ENCODE peak calls at places on chromosomes 5 and 9, in six cellular contexts. F, M, P, N, W and Y are unnamed samples.

GRCh38 chr5:115246361-115246991 is 16.2 kb downstream of the PGGT1B start:
- DNase-seq in N (peak), P (peak), M (peak), W (peak), F (no peak), Y (peak)

GRCh38 chr5:172868436-172868923 is 34.4 kb downstream of the ERGIC1 start:
- DNase-seq in F (no peak), M (no peak), N (no peak), W (peak), P (peak), Y (no peak)

GRCh38 chr5:112420111-112420864 is 1.2 kb upstream of the EPB41L4A start:
- DNase-seq in M (peak), W (peak), N (peak), P (peak), F (peak), Y (peak)

GRCh38 chr5:161149078-161149477 is 297.1 kb upstream of the ATP10B start:
- DNase-seq in P (no peak), M (no peak), W (no peak), F (no peak), N (no peak), Y (no peak)

GRCh38 chr5:157740211-157740610 is 3.3 kb upstream of the LSM11 start:
- DNase-seq in M (peak), N (peak), W (peak), F (no peak), P (no peak), Y (no peak)

GRCh38 chr9:22683393-22684075 is 236.9 kb downstream of the DMRTA1 start:
- DNase-seq in F (no peak), W (no peak), M (no peak), N (no peak), P (peak), Y (no peak)

GRCh38 chr5:142012792-142013388 is at the start of gene GNPDA1:
- DNase-seq in P (peak), N (peak), F (peak), W (peak), M (peak), Y (peak)

GRCh38 chr5:55483903-55484302 is 50.9 kb downstream of the PLPP1 start:
- DNase-seq in W (no peak), P (no peak), N (no peak), M (no peak), F (no peak), Y (no peak)

GRCh38 chr9:1604942-1605560 is 410.1 kb upstream of the SMARCA2 start:
- DNase-seq in W (no peak), F (no peak), N (peak), M (peak), P (peak), Y (no peak)

GRCh38 chr9:36191290-36191645 is 547 bp downstream of the CLTA start:
- DNase-seq in P (no peak), W (peak), F (peak), M (peak), N (no peak), Y (no peak)

GRCh38 chr5:116621599-116621998 is 47.0 kb upstream of the SEMA6A start:
- DNase-seq in W (no peak), P (no peak), F (no peak), N (no peak), M (no peak), Y (no peak)

GRCh38 chr5:3026099-3026498 is 274.6 kb upstream of the IRX2 start:
- DNase-seq in M (no peak), W (no peak), P (no peak), N (no peak), F (no peak), Y (no peak)

GRCh38 chr9:90432951-90433350 is 209.7 kb downstream of the DIRAS2 start:
- DNase-seq in F (no peak), P (peak), W (no peak), N (no peak), M (no peak), Y (peak)

GRCh38 chr9:97548819-97549540 is 47.5 kb downstream of the TMOD1 start:
- DNase-seq in P (no peak), M (no peak), N (no peak), W (no peak), F (no peak), Y (no peak)

GRCh38 chr9:2872941-2873323 is 29.0 kb upstream of the PUM3 start:
- DNase-seq in F (no peak), P (no peak), M (no peak), N (no peak), W (no peak), Y (no peak)

GRCh38 chr5:99775189-99775588 is 760.0 kb upstream of the FAM174A start:
- DNase-seq in M (no peak), N (no peak), F (no peak), P (no peak), W (no peak), Y (no peak)

GRCh38 chr9:112433715-112434392 is 52.8 kb upstream of the KIAA1958 start:
- DNase-seq in N (no peak), M (no peak), P (no peak), F (no peak), W (no peak), Y (no peak)

GRCh38 chr5:33231214-33231710 is 209.5 kb upstream of the TARS1 start:
- DNase-seq in M (no peak), W (no peak), P (no peak), N (no peak), F (no peak), Y (no peak)

GRCh38 chr5:122756263-122756911 is 18.5 kb upstream of the SNX2 start:
- DNase-seq in M (no peak), N (peak), W (peak), P (peak), F (no peak), Y (no peak)

GRCh38 chr9:18997151-18997550 is 35.9 kb downstream of the SAXO1 start:
- DNase-seq in F (no peak), P (peak), N (no peak), M (no peak), W (no peak), Y (no peak)

GRCh38 chr9:100459963-100460362 is 13.0 kb upstream of the TMEFF1 start:
- DNase-seq in F (no peak), N (no peak), M (no peak), W (no peak), P (no peak), Y (no peak)

GRCh38 chr9:3762076-3762475 is 236.3 kb upstream of the RFX3 start:
- DNase-seq in M (no peak), P (no peak), N (no peak), F (no peak), W (no peak), Y (no peak)

GRCh38 chr9:135815433-135816178 is 91.7 kb downstream of the CAMSAP1 start:
- DNase-seq in M (no peak), W (no peak), F (no peak), N (no peak), P (no peak), Y (no peak)

GRCh38 chr9:1253098-1253979 is 203.2 kb downstream of the DMRT2 start:
- DNase-seq in N (no peak), F (no peak), M (no peak), P (no peak), W (no peak), Y (no peak)

GRCh38 chr5:58459276-58459859 is 518 bp downstream of the PLK2 start:
- DNase-seq in P (no peak), M (peak), N (no peak), F (peak), W (peak), Y (peak)

GRCh38 chr9:113444736-113445135 is 18.8 kb upstream of the RGS3 start:
- DNase-seq in M (no peak), N (no peak), P (no peak), F (no peak), W (no peak), Y (no peak)

GRCh38 chr5:60842859-60843692 is 993 bp downstream of the ELOVL7 start:
- DNase-seq in N (no peak), W (peak), M (peak), F (peak), P (no peak), Y (peak)

GRCh38 chr5:177090813-177091212 is 4.1 kb downstream of the FGFR4 start:
- DNase-seq in M (no peak), F (no peak), N (no peak), P (no peak), W (no peak), Y (no peak)

GRCh38 chr9:87792831-87793288 is 66.9 kb downstream of the CTSL start:
- DNase-seq in P (no peak), M (no peak), W (peak), N (no peak), F (peak), Y (no peak)

GRCh38 chr5:157961176-157961575 is 102.2 kb upstream of the CLINT1 start:
- DNase-seq in N (no peak), F (no peak), W (no peak), M (peak), P (no peak), Y (no peak)

GRCh38 chr9:113484258-113484730 is 20.8 kb downstream of the RGS3 start:
- DNase-seq in F (peak), W (peak), N (no peak), M (no peak), P (no peak), Y (no peak)

GRCh38 chr5:173327084-173327947 is 898 bp downstream of the STC2 start:
- DNase-seq in N (peak), F (peak), P (no peak), W (peak), M (peak), Y (no peak)

GRCh38 chr5:115309751-115310370 is 13.4 kb upstream of the CCDC112 start:
- DNase-seq in F (no peak), M (peak), W (peak), N (no peak), P (peak), Y (peak)

GRCh38 chr9:95980262-95981125 is 105.0 kb downstream of the ERCC6L2 start:
- DNase-seq in F (no peak), M (no peak), P (no peak), N (no peak), W (no peak), Y (no peak)

GRCh38 chr9:112168197-112168596 is 6.9 kb downstream of the SUSD1 start:
- DNase-seq in N (no peak), F (no peak), M (no peak), W (no peak), P (no peak), Y (no peak)